ENCODE peak calls at places on chromosomes 13 and 19, in eight cellular contexts. W is tibial nerve; M is heart right ventricle; B is ascending aorta; H is adrenal gland; S is CD8-positive, alpha-beta T cell; E is uterus; U is naive thymus-derived CD4-positive, alpha-beta T cell. J is an unnamed sample.

GRCh38 chr13:50284540-50284939 is 269.3 kb downstream of the KCNRG start:
- DNase-seq in U (no peak), S (no peak), M (no peak), B (no peak), W (no peak), H (no peak), E (no peak), J (no peak)

GRCh38 chr19:15378529-15379082 is 981 bp downstream of the AKAP8 start:
- DNase-seq in S (no peak), B (no peak), W (peak; percentile 30), E (no peak), M (no peak), U (peak; percentile 48), H (peak; percentile 74), J (no peak)

GRCh38 chr19:38880882-38881609 is 3.0 kb upstream of the RINL start:
- DNase-seq in S (no peak), B (no peak), H (no peak), U (no peak), E (no peak), M (no peak), W (no peak), J (no peak)

GRCh38 chr19:2755448-2755705 is 15.6 kb upstream of the SLC39A3 start:
- DNase-seq in W (no peak), U (no peak), B (no peak), H (no peak), S (no peak), E (no peak), M (no peak), J (no peak)

GRCh38 chr19:55641376-55642152 is 762 bp downstream of the ZNF580 start:
- DNase-seq in W (no peak), S (no peak), U (no peak), B (no peak), E (no peak), H (no peak), M (no peak), J (no peak)

GRCh38 chr13:45564108-45564507 is 51.4 kb downstream of the ERICH6B start:
- DNase-seq in U (no peak), M (no peak), H (no peak), E (no peak), S (no peak), B (no peak), W (no peak), J (no peak)

GRCh38 chr19:11551603-11552235 is 7.3 kb downstream of the ELOF1 start:
- DNase-seq in B (no peak), S (no peak), M (no peak), H (no peak), U (no peak), E (peak; percentile 76), W (no peak), J (no peak)

GRCh38 chr13:112722433-112723250 is 32.8 kb downstream of the ATP11A start:
- DNase-seq in W (no peak), H (peak; percentile 93), M (peak; percentile 75), E (peak; percentile 67), U (no peak), B (no peak), S (no peak), J (no peak)

GRCh38 chr19:38849746-38850230 is at the start of gene HNRNPL:
- DNase-seq in H (no peak), E (peak; percentile 99), S (peak; percentile 98), M (no peak), B (no peak), U (peak; percentile 100), W (no peak), J (no peak)

GRCh38 chr19:54881884-54882283 is 7.8 kb downstream of the FCAR start:
- DNase-seq in U (no peak), E (no peak), B (no peak), M (no peak), H (no peak), W (no peak), S (no peak), J (no peak)

GRCh38 chr19:39409886-39410619 is 2.4 kb upstream of the PLEKHG2 start:
- DNase-seq in E (peak; percentile 88), W (peak; percentile 73), S (peak; percentile 71), B (peak; percentile 53), U (peak; percentile 71), M (peak; percentile 83), H (peak; percentile 82), J (no peak)

GRCh38 chr13:86846501-86846900 is 824.7 kb upstream of the SLITRK5 start:
- DNase-seq in H (no peak), U (no peak), E (no peak), W (no peak), B (no peak), S (no peak), M (no peak), J (no peak)

GRCh38 chr13:98782654-98783053 is 30.2 kb upstream of the SLC15A1 start:
- DNase-seq in U (no peak), M (no peak), E (no peak), H (no peak), W (no peak), S (no peak), B (no peak), J (no peak)

DNA sequence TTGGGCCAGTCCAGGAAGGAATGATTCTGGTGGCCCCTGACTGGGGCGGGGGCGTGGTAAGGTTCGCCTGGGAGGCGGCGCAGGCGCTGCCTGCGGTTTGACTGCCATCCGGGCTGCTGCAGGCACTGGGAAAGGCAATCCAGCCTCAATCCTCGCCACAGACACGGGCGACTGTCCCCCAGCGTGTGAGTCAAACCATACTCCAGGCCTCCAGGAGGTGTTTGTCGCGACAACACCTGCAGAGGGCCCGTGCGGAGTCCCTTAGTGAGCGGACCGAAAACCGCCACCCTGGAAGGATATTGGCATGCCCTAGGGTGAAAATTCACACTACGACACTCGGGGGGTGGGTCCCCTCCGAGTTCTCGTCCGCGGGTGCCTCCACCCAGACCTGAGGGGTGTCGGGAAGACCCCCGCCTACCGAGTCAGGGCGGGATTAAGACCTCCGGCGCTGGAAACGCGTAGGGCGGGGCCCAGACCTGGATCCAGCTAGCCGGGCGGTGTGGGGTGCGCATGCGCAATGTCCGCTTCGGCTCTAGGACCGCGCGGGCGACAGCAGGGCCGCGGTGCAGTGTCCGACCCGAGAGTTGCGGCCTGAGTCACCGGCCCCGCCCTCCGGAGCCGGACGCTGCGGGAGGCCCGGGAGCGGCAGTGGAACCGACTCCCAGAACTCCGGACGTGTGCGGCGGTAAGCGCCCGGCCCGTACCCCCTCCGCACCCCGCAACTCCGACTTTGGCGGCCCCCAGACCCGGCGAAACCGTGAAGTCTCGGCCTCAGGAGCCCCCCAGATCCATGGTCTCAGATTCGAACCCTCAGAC is at the start of gene CAPNS1:
- DNase-seq in S (peak; percentile 77), M (peak; percentile 98), U (peak; percentile 95), W (peak; percentile 87), H (peak; percentile 98), B (peak; percentile 85), E (peak; percentile 97), J (peak; percentile 98)
- H3K4me3 ChIP-seq in S (peak within 1 kb of the TSS; percentile 90), M (peak within 1 kb of the TSS; percentile 76), U (peak within 1 kb of the TSS; percentile 99), W (peak within 1 kb of the TSS; percentile 94), H (peak within 1 kb of the TSS; percentile 66), B (peak within 1 kb of the TSS; percentile 82), E (peak within 1 kb of the TSS; percentile 92), J (peak within 1 kb of the TSS; percentile 82)

GRCh38 chr13:76556632-76557031 is 329.6 kb downstream of the KCTD12 start:
- DNase-seq in E (no peak), W (no peak), B (no peak), M (no peak), S (no peak), U (no peak), H (no peak), J (no peak)

GRCh38 chr13:76552807-76553206 is 333.4 kb downstream of the KCTD12 start:
- DNase-seq in H (no peak), W (no peak), M (no peak), E (no peak), U (no peak), S (no peak), B (no peak), J (no peak)

DNA sequence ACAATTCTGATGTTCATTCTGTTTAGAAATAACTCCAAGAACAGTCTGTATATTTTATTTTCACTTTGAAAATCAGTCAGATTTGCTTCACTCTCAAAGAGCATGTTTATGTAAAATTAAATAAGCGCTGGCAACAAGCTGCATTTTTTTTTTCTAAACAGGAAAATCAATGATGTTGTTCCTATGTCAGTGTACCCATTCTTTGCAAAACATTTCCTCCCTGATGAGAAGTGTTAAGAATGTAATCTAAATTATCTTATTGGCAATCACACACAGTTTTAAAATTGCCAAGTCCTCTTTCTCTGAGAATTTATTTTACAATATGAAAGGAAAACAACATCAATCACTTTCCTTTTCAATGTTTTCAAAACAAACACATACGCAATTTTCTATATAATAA is 333.8 kb downstream of the KCTD12 start:
- DNase-seq in E (no peak), M (no peak), S (no peak), H (no peak), B (no peak), U (no peak), W (no peak), J (no peak)
- H3K27ac ChIP-seq in E (no peak overlapping the region), M (no peak overlapping the region), S (no peak overlapping the region), H (no peak overlapping the region), B (no peak overlapping the region), U (no peak overlapping the region), W (peak overlapping the region; percentile 34), J (no peak overlapping the region)

DNA sequence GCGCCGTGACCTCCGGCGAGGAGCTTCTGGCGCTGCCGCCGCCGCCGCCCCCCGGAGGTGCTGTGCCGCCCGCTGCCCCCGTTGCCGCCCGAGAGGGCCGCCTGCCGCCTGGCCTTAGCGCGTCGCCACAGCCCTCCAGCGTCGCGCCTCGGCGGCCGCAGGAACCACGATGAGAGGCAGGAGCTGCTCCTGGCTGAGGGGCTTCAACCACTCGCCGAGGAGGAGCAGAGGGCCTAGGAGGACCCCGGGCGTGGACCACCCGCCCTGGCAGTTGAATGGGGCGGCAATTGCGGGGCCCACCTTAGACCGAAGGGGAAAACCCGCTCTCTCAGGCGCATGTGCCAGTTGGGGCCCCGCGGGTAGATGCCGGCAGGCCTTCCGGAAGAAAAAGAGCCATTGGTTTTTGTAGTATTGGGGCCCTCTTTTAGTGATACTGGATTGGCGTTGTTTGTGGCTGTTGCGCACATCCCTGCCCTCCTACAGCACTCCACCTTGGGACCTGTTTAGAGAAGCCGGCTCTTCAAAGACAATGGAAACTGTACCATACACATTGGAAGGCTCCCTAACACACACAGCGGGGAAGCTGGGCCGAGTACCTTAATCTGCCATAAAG is 4.8 kb downstream of the PDX1 start:
- DNase-seq in E (no peak), H (no peak), S (no peak), W (no peak), B (no peak), M (no peak), U (no peak), J (no peak)
- H3K27me3 ChIP-seq in E (peaks cover 8% of the 10 kb centered on the region), H (peaks cover 98% of the 10 kb centered on the region), S (peaks cover 37% of the 10 kb centered on the region), W (peaks cover 100% of the 10 kb centered on the region), B (peaks cover 51% of the 10 kb centered on the region), M (peaks cover 99% of the 10 kb centered on the region), U (no peaks in the 10 kb centered on the region), J (peaks cover 98% of the 10 kb centered on the region)

GRCh38 chr13:27919299-27919933 is 384 bp upstream of the PDX1 start:
- DNase-seq in E (no peak), S (no peak), H (no peak), M (no peak), W (no peak), U (no peak), B (no peak), J (no peak)

GRCh38 chr13:27921421-27921960 is 1.7 kb downstream of the PDX1 start:
- DNase-seq in E (no peak), S (no peak), M (no peak), B (no peak), U (peak; percentile 29), W (no peak), H (no peak), J (no peak)

GRCh38 chr13:27918918-27919255 is 913 bp upstream of the PDX1 start:
- DNase-seq in S (no peak), M (no peak), U (no peak), E (no peak), B (no peak), W (no peak), H (no peak), J (no peak)

GRCh38 chr13:27920677-27921420 is 1.0 kb downstream of the PDX1 start:
- DNase-seq in S (no peak), B (no peak), M (no peak), U (no peak), E (no peak), H (no peak), W (no peak), J (no peak)

GRCh38 chr13:27919934-27920676 is at the start of gene PDX1:
- DNase-seq in S (no peak), M (no peak), W (no peak), E (no peak), B (no peak), H (no peak), U (peak; percentile 24), J (no peak)
- H3K4me3 ChIP-seq in S (peak within 1 kb of the TSS; percentile 26), M (peak within 1 kb of the TSS; percentile 15), W (peak within 1 kb of the TSS; percentile 42), E (peak within 1 kb of the TSS; percentile 19), B (peak within 1 kb of the TSS; percentile 61), H (no peak within 1 kb of the TSS), U (peak within 1 kb of the TSS; percentile 9), J (no peak within 1 kb of the TSS)

J was measured in iPS DF 6.9.